ENCODE peak calls at places on chromosomes 4 and X, in six cellular contexts. One of them, this sample, is unnamed.

GRCh38 chr4:139137745-139138144 is 39.3 kb downstream of the ELF2 start:
- DNase-seq in dorsolateral prefrontal cortex: no peak
- DNase-seq in PC-9: no peak
- DNase-seq in uterus: no peak
- DNase-seq in fibroblast of lung: no peak
- DNase-seq in RWPE1: no peak
- DNase-seq in this sample: no peak

GRCh38 chr4:25949166-25949748 is 35.2 kb downstream of the SMIM20 start:
- DNase-seq in dorsolateral prefrontal cortex: no peak
- DNase-seq in PC-9: no peak
- DNase-seq in uterus: no peak
- DNase-seq in fibroblast of lung: peak; percentile 16
- DNase-seq in RWPE1: no peak
- DNase-seq in this sample: no peak

GRCh38 chr4:123545569-123546122 is 149.1 kb downstream of the SPRY1 start:
- DNase-seq in dorsolateral prefrontal cortex: no peak
- DNase-seq in PC-9: no peak
- DNase-seq in uterus: no peak
- DNase-seq in fibroblast of lung: no peak
- DNase-seq in RWPE1: no peak
- DNase-seq in this sample: no peak

GRCh38 chrX:39840141-39841126 is 257.3 kb downstream of the BCOR start:
- DNase-seq in dorsolateral prefrontal cortex: no peak
- DNase-seq in PC-9: no peak
- DNase-seq in uterus: no peak
- DNase-seq in fibroblast of lung: no peak
- DNase-seq in RWPE1: no peak
- DNase-seq in this sample: no peak

GRCh38 chr4:123233409-123233808 is 163.2 kb upstream of the SPRY1 start:
- DNase-seq in dorsolateral prefrontal cortex: no peak
- DNase-seq in PC-9: no peak
- DNase-seq in uterus: no peak
- DNase-seq in fibroblast of lung: peak; percentile 9
- DNase-seq in RWPE1: no peak
- DNase-seq in this sample: no peak

GRCh38 chrX:23434356-23434884 is 99.8 kb downstream of the PTCHD1 start:
- DNase-seq in dorsolateral prefrontal cortex: no peak
- DNase-seq in PC-9: no peak
- DNase-seq in uterus: peak; percentile 67
- DNase-seq in fibroblast of lung: peak; percentile 90
- DNase-seq in RWPE1: no peak
- DNase-seq in this sample: no peak

GRCh38 chr4:81715335-81715734 is 243.6 kb upstream of the RASGEF1B start:
- DNase-seq in dorsolateral prefrontal cortex: no peak
- DNase-seq in PC-9: no peak
- DNase-seq in uterus: no peak
- DNase-seq in fibroblast of lung: no peak
- DNase-seq in RWPE1: no peak
- DNase-seq in this sample: no peak

GRCh38 chr4:138659041-138659565 is 356.5 kb upstream of the NOCT start:
- DNase-seq in dorsolateral prefrontal cortex: no peak
- DNase-seq in PC-9: no peak
- DNase-seq in uterus: no peak
- DNase-seq in fibroblast of lung: no peak
- DNase-seq in RWPE1: no peak
- DNase-seq in this sample: no peak

GRCh38 chr4:105088110-105088879 is 58.4 kb upstream of the TET2 start:
- DNase-seq in dorsolateral prefrontal cortex: no peak
- DNase-seq in PC-9: no peak
- DNase-seq in uterus: peak; percentile 32
- DNase-seq in fibroblast of lung: peak; percentile 97
- DNase-seq in RWPE1: peak; percentile 59
- DNase-seq in this sample: no peak

GRCh38 chrX:153297376-153297775 is 24.2 kb downstream of the PNMA6F start:
- DNase-seq in dorsolateral prefrontal cortex: no peak
- DNase-seq in PC-9: no peak
- DNase-seq in uterus: no peak
- DNase-seq in fibroblast of lung: no peak
- DNase-seq in RWPE1: no peak
- DNase-seq in this sample: no peak

GRCh38 chr4:78659264-78659663 is 107.7 kb downstream of the ANXA3 start:
- DNase-seq in dorsolateral prefrontal cortex: no peak
- DNase-seq in PC-9: no peak
- DNase-seq in uterus: no peak
- DNase-seq in fibroblast of lung: peak; percentile 76
- DNase-seq in RWPE1: no peak
- DNase-seq in this sample: no peak

GRCh38 chrX:118221733-118222132 is 105.1 kb upstream of the KLHL13 start:
- DNase-seq in dorsolateral prefrontal cortex: no peak
- DNase-seq in PC-9: no peak
- DNase-seq in uterus: no peak
- DNase-seq in fibroblast of lung: no peak
- DNase-seq in RWPE1: no peak
- DNase-seq in this sample: no peak

GRCh38 chr4:174358823-174359222 is 75.1 kb downstream of the CEP44 start:
- DNase-seq in dorsolateral prefrontal cortex: no peak
- DNase-seq in PC-9: no peak
- DNase-seq in uterus: no peak
- DNase-seq in fibroblast of lung: peak; percentile 51
- DNase-seq in RWPE1: peak; percentile 42
- DNase-seq in this sample: no peak

GRCh38 chr4:120052840-120053239 is 13.8 kb downstream of the MAD2L1 start:
- DNase-seq in dorsolateral prefrontal cortex: no peak
- DNase-seq in PC-9: no peak
- DNase-seq in uterus: peak; percentile 30
- DNase-seq in fibroblast of lung: peak; percentile 100
- DNase-seq in RWPE1: peak; percentile 23
- DNase-seq in this sample: no peak

DNA sequence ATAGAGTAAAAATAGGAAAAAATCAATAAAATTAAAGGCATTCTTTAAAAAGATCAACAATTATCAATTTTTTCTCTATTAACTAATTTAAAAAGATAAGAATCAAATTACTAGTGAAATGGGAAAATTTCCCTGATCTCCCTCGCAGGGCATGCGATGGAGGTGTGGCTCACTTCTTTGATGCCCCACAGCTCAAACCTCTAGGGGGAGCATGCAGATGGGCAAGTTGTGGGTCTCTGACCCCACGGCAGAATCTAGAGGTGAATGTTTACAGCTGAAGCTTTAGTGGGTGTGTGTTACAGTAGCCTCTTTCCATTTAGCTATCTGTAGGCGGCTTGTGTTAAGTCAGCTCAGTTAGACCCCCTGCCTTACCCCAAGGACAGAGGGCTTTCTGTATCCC is 1348.8 kb downstream of the PCDH18 start:
- DNase-seq in dorsolateral prefrontal cortex: no peak
- DNase-seq in PC-9: no peak
- DNase-seq in uterus: no peak
- DNase-seq in fibroblast of lung: no peak
- DNase-seq in RWPE1: no peak
- DNase-seq in this sample: no peak
- TF ChIP-seq CTCF in dorsolateral prefrontal cortex: no peak
- TF ChIP-seq CTCF in PC-9: no peak
- TF ChIP-seq CTCF in uterus: no peak
- TF ChIP-seq CTCF in fibroblast of lung: no peak
- TF ChIP-seq CTCF in RWPE1: no peak
- TF ChIP-seq CTCF in this sample: no peak

GRCh38 chr4:41814565-41814964 is 66.0 kb upstream of the PHOX2B start:
- DNase-seq in dorsolateral prefrontal cortex: no peak
- DNase-seq in PC-9: no peak
- DNase-seq in uterus: no peak
- DNase-seq in fibroblast of lung: peak; percentile 27
- DNase-seq in RWPE1: peak; percentile 16
- DNase-seq in this sample: no peak

GRCh38 chr4:41819621-41820020 is 71.1 kb upstream of the PHOX2B start:
- DNase-seq in dorsolateral prefrontal cortex: no peak
- DNase-seq in PC-9: no peak
- DNase-seq in uterus: no peak
- DNase-seq in fibroblast of lung: no peak
- DNase-seq in RWPE1: no peak
- DNase-seq in this sample: no peak

GRCh38 chr4:41820473-41820872 is 71.9 kb upstream of the PHOX2B start:
- DNase-seq in dorsolateral prefrontal cortex: no peak
- DNase-seq in PC-9: no peak
- DNase-seq in uterus: no peak
- DNase-seq in fibroblast of lung: no peak
- DNase-seq in RWPE1: no peak
- DNase-seq in this sample: no peak

DNA sequence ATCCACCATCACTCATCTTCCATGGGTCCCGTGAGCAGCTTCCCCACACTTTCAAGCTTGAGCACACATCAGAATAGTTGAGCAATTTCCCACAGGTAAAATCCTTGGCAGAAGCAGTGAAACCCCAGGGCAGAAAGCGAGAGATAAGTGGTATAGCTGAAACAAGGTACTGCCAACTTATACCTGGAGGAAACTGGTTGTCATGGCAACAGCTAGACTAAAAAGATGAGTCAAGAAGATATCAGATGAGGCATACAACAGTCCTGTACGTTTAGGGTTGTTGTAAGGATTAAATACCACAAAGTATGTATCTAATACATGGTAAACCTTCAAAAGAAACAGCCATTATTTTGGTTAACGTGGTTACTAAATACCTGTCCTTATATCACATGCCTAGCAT is 67.0 kb upstream of the PHOX2B start:
- DNase-seq in dorsolateral prefrontal cortex: no peak
- DNase-seq in PC-9: no peak
- DNase-seq in uterus: no peak
- DNase-seq in fibroblast of lung: no peak
- DNase-seq in RWPE1: no peak
- DNase-seq in this sample: no peak
- TF ChIP-seq CTCF in dorsolateral prefrontal cortex: no peak
- TF ChIP-seq CTCF in PC-9: no peak
- TF ChIP-seq CTCF in uterus: no peak
- TF ChIP-seq CTCF in fibroblast of lung: no peak
- TF ChIP-seq CTCF in RWPE1: no peak
- TF ChIP-seq CTCF in this sample: no peak

GRCh38 chr4:2535386-2536192 is 858 bp upstream of the FAM193A start:
- DNase-seq in dorsolateral prefrontal cortex: peak; percentile 27
- DNase-seq in PC-9: no peak
- DNase-seq in uterus: no peak
- DNase-seq in fibroblast of lung: peak; percentile 41
- DNase-seq in RWPE1: no peak
- DNase-seq in this sample: peak; percentile 86
- TF ChIP-seq CTCF in dorsolateral prefrontal cortex: peak; percentile 13
- TF ChIP-seq CTCF in PC-9: no peak
- TF ChIP-seq CTCF in uterus: no peak
- TF ChIP-seq CTCF in fibroblast of lung: no peak
- TF ChIP-seq CTCF in RWPE1: no peak
- TF ChIP-seq CTCF in this sample: peak; percentile 25

DNA sequence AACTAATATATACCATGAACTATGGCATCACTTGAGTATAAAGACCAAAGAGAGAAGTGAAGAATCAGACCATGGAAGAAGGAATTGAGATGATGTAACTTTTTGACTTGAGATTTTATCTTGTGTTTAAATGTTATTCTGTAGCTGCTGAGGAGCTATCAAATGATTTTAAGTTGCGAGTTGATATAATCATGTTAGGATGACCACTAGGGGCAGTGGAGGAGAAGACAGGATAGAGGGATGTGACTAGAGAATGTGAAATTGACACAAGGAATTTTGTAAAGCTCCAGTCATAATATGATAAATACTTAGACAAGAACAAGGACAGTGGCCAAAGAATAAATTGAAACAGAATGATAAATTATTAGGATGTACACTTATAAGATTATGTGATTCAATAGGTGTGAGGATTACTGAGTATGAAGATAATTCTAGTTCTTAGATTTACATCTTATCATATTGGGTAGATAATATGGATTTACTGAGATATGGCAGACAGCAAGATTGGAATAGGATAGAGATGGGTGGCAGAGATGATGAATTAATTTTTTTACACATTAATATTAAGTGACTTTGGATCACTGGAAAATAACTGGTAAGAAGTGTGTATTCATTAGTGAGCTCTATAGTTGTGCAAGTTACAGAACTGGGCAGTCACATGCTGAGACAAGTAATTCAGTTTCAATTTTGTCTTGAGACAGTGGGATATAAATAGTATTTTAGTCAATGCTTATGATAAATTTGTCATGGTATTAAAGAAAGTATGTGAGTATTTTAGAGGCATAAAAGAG is 816.0 kb upstream of the PCDH10 start:
- DNase-seq in dorsolateral prefrontal cortex: no peak
- DNase-seq in PC-9: no peak
- DNase-seq in uterus: no peak
- DNase-seq in fibroblast of lung: peak; percentile 51
- DNase-seq in RWPE1: no peak
- DNase-seq in this sample: no peak
- TF ChIP-seq CTCF in dorsolateral prefrontal cortex: no peak
- TF ChIP-seq CTCF in PC-9: peak; percentile 59
- TF ChIP-seq CTCF in uterus: no peak
- TF ChIP-seq CTCF in fibroblast of lung: peak; percentile 24
- TF ChIP-seq CTCF in RWPE1: peak; percentile 36
- TF ChIP-seq CTCF in this sample: peak; percentile 48

GRCh38 chr4:117771647-117772337 is 262.5 kb upstream of the NDST3 start:
- DNase-seq in dorsolateral prefrontal cortex: no peak
- DNase-seq in PC-9: no peak
- DNase-seq in uterus: no peak
- DNase-seq in fibroblast of lung: no peak
- DNase-seq in RWPE1: no peak
- DNase-seq in this sample: no peak
- TF ChIP-seq CTCF in dorsolateral prefrontal cortex: no peak
- TF ChIP-seq CTCF in PC-9: peak; percentile 22
- TF ChIP-seq CTCF in uterus: no peak
- TF ChIP-seq CTCF in fibroblast of lung: no peak
- TF ChIP-seq CTCF in RWPE1: no peak
- TF ChIP-seq CTCF in this sample: peak; percentile 16

DNA sequence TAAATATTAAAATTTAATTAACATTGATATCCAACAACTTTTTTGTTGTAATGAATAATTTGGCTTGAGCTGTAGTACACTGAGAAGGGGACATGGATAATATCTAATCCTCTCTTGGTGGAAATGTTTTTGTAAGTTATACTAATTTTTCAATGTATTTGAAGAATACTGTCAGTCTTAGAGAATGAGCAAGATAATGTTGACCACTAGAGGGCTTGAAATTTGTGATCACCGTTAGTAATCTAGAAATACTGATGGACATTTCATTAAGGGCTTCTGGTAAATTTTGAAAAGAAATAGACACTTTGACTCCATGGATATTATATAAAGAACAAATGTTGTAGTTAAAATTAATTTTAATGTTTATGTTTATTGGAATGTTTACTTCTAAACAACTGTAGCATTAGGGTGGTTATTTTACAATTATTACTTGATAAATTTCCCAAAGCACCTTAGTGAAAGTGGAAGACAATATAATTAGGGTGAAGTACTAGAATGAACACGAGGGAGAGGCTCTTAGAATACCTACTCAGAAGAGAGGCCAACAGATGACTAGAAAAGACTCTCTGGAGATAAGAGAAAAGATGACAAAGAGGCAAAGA is 20.0 kb upstream of the CAMK2D start:
- DNase-seq in dorsolateral prefrontal cortex: no peak
- DNase-seq in PC-9: no peak
- DNase-seq in uterus: no peak
- DNase-seq in fibroblast of lung: peak; percentile 72
- DNase-seq in RWPE1: peak; percentile 12
- DNase-seq in this sample: no peak
- TF ChIP-seq CTCF in dorsolateral prefrontal cortex: peak; percentile 70
- TF ChIP-seq CTCF in PC-9: peak; percentile 72
- TF ChIP-seq CTCF in uterus: peak; percentile 37
- TF ChIP-seq CTCF in fibroblast of lung: peak; percentile 6
- TF ChIP-seq CTCF in RWPE1: peak; percentile 76
- TF ChIP-seq CTCF in this sample: peak; percentile 76

GRCh38 chr4:165096776-165097175 is 15.9 kb downstream of the TMEM192 start:
- DNase-seq in dorsolateral prefrontal cortex: no peak
- DNase-seq in PC-9: no peak
- DNase-seq in uterus: no peak
- DNase-seq in fibroblast of lung: peak; percentile 49
- DNase-seq in RWPE1: peak; percentile 25
- DNase-seq in this sample: no peak
- TF ChIP-seq CTCF in dorsolateral prefrontal cortex: peak; percentile 64
- TF ChIP-seq CTCF in PC-9: peak; percentile 64
- TF ChIP-seq CTCF in uterus: peak; percentile 20
- TF ChIP-seq CTCF in fibroblast of lung: peak; percentile 54
- TF ChIP-seq CTCF in RWPE1: peak; percentile 50
- TF ChIP-seq CTCF in this sample: peak; percentile 66

This sample was measured in osteocyte.